ENCODE peak calls at places on chromosome 12, in nine cellular contexts. E is mesothelial cell of epicardium, O is AG10803, N is cardiac muscle cell, S is ovary, R is fibroblast of pulmonary artery, Q is HL-60, B is neural crest cell, I is tibial artery. K is an unnamed sample.

GRCh38 chr12:131421506-131422184 is 289.2 kb upstream of the SFSWAP start:
- DNase-seq in E (no peak), O (no peak), N (no peak), S (no peak), R (no peak), Q (no peak), B (no peak), I (no peak), K (no peak)

GRCh38 chr12:89789862-89790261 is 81.2 kb upstream of the ATP2B1 start:
- DNase-seq in E (no peak), O (peak; percentile 73), N (no peak), S (no peak), R (peak; percentile 32), Q (peak; percentile 83), B (no peak), I (no peak), K (no peak)

GRCh38 chr12:91851741-91852477 is 293.7 kb downstream of the BTG1 start:
- DNase-seq in E (no peak), O (no peak), N (no peak), S (no peak), R (no peak), Q (no peak), B (no peak), I (no peak), K (no peak)

GRCh38 chr12:54413284-54414190 is 5.5 kb downstream of the ITGA5 start:
- DNase-seq in E (no peak), O (peak; percentile 66), N (no peak), S (no peak), R (peak; percentile 56), Q (peak; percentile 94), B (no peak), I (peak; percentile 83), K (peak; percentile 84)

GRCh38 chr12:52691076-52691764 is 11.0 kb upstream of the KRT1 start:
- DNase-seq in E (peak; percentile 51), O (no peak), N (peak; percentile 47), S (peak; percentile 11), R (no peak), Q (no peak), B (peak; percentile 10), I (no peak), K (peak; percentile 57)

GRCh38 chr12:113164014-113164413 is 14.5 kb downstream of the CFAP73 start:
- DNase-seq in E (no peak), O (no peak), N (no peak), S (no peak), R (no peak), Q (no peak), B (no peak), I (no peak), K (no peak)

GRCh38 chr12:125140239-125140917 is 75.1 kb downstream of the AACS start:
- DNase-seq in E (no peak), O (peak; percentile 13), N (no peak), S (no peak), R (no peak), Q (no peak), B (no peak), I (no peak), K (no peak)

GRCh38 chr12:85310456-85311076 is 30.5 kb downstream of the ALX1 start:
- DNase-seq in E (no peak), O (peak; percentile 13), N (no peak), S (no peak), R (peak; percentile 33), Q (no peak), B (no peak), I (no peak), K (no peak)

GRCh38 chr12:65300679-65301349 is 22.3 kb downstream of the MSRB3 start:
- DNase-seq in E (no peak), O (peak; percentile 13), N (peak; percentile 77), S (no peak), R (peak; percentile 36), Q (no peak), B (no peak), I (no peak), K (no peak)

GRCh38 chr12:15752780-15753179 is 36.4 kb downstream of the EPS8 start:
- DNase-seq in E (no peak), O (peak; percentile 58), N (no peak), S (no peak), R (peak; percentile 29), Q (no peak), B (no peak), I (no peak), K (no peak)

GRCh38 chr12:128267651-128268347 is 829 bp downstream of the TMEM132C start:
- DNase-seq in E (no peak), O (no peak), N (peak; percentile 3), S (peak; percentile 22), R (no peak), Q (no peak), B (peak; percentile 9), I (no peak), K (no peak)
- TF ChIP-seq CTCF in E (no peak), O (no peak), N (no peak), S (no peak), R (no peak), Q (no peak), B (peak; percentile 29), I (no peak), K (no peak)

DNA sequence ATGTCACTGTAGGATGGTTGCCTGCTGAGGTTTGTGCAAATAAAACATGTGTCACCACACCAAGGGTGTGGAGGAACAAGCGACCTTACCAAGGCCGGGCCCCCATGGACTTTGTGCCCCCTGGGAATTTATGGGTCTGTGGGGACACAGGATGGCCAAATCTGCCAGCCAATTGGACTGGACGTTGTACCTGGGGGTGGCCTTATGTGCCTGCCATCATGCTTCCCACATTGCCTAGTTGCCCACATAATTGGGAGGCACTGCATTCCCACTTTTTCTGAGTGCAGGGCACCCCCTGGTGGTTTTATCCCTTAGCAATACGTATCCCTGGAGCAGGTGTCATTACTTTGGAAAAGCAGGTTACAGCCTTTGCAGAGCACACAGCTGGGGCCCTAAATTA is 92.6 kb upstream of the TMPO start:
- DNase-seq in E (no peak), O (no peak), N (peak; percentile 21), S (no peak), R (peak; percentile 23), Q (no peak), B (no peak), I (no peak), K (no peak)
- TF ChIP-seq CTCF in E (no peak), O (peak; percentile 35), N (peak; percentile 37), S (no peak), R (peak; percentile 38), Q (no peak), B (peak; percentile 26), I (no peak), K (no peak)

DNA sequence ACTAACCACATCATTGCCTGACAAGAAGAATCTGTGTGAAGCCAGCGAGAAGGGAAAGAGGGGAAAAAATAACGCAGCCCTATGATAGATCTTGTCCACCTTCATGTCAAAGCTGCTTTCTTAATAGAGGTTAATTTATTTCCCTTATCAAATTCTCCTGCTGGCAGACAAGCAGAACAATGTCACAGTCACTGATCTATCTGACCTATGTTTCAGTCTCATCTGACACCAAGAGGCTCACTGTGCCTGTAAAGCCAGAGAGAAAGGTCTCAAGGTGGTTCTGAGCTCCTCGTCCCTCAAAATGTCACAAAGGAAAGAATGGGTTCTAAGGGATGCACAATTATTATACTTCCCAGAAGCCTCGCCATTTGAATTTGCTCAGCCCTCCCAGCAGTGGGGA is 190.3 kb upstream of the NOS1 start:
- DNase-seq in E (no peak), O (no peak), N (no peak), S (no peak), R (no peak), Q (no peak), B (no peak), I (no peak), K (no peak)
- TF ChIP-seq CTCF in E (no peak), O (no peak), N (no peak), S (no peak), R (no peak), Q (no peak), B (no peak), I (no peak), K (no peak)

GRCh38 chr12:79983492-79983891 is 48.6 kb upstream of the PPP1R12A start:
- DNase-seq in E (no peak), O (peak; percentile 97), N (no peak), S (no peak), R (peak; percentile 51), Q (no peak), B (no peak), I (no peak), K (no peak)
- TF ChIP-seq CTCF in E (no peak), O (no peak), N (no peak), S (no peak), R (no peak), Q (no peak), B (no peak), I (no peak), K (no peak)

GRCh38 chr12:121892673-121893561 is 4.3 kb downstream of the PSMD9 start:
- DNase-seq in E (no peak), O (no peak), N (no peak), S (no peak), R (no peak), Q (no peak), B (no peak), I (no peak), K (no peak)

GRCh38 chr12:121898287-121898686 is 9.7 kb downstream of the PSMD9 start:
- DNase-seq in E (no peak), O (no peak), N (no peak), S (no peak), R (no peak), Q (no peak), B (no peak), I (no peak), K (no peak)

GRCh38 chr12:121889267-121889624 is 656 bp downstream of the PSMD9 start:
- DNase-seq in E (no peak), O (no peak), N (no peak), S (no peak), R (no peak), Q (no peak), B (no peak), I (no peak), K (no peak)

GRCh38 chr12:121893901-121894540 is 5.4 kb downstream of the PSMD9 start:
- DNase-seq in E (no peak), O (peak; percentile 54), N (no peak), S (peak; percentile 34), R (peak; percentile 74), Q (no peak), B (no peak), I (no peak), K (peak; percentile 53)

GRCh38 chr12:121894633-121895032 is 6.0 kb downstream of the PSMD9 start:
- DNase-seq in E (no peak), O (peak; percentile 48), N (peak; percentile 23), S (peak; percentile 48), R (peak; percentile 64), Q (no peak), B (no peak), I (no peak), K (no peak)
- TF ChIP-seq CTCF in E (no peak), O (peak; percentile 36), N (peak; percentile 21), S (peak; percentile 49), R (peak; percentile 33), Q (no peak), B (peak; percentile 44), I (no peak), K (peak; percentile 22)